ENCODE peak calls at places on chromosome 20, in nine cellular contexts. D, Y, S, C, B, H, X, Q and J are unnamed samples.

GRCh38 chr20:19749537-19749936 is 8.5 kb upstream of the RIN2 start:
- DNase-seq in D (no peak), Y (no peak), S (no peak), C (no peak), B (no peak), H (no peak), X (no peak), Q (no peak), J (no peak)

GRCh38 chr20:46828471-46828870 is 66.2 kb upstream of the EYA2 start:
- DNase-seq in D (no peak), Y (no peak), S (no peak), C (no peak), B (no peak), H (no peak), X (no peak), Q (no peak), J (no peak)

GRCh38 chr20:8720089-8720488 is 348.8 kb upstream of the PLCB4 start:
- DNase-seq in D (no peak), Y (no peak), S (no peak), C (no peak), B (no peak), H (no peak), X (no peak), Q (no peak), J (no peak)

GRCh38 chr20:14582855-14583254 is 245.4 kb upstream of the FLRT3 start:
- DNase-seq in D (no peak), Y (no peak), S (no peak), C (no peak), B (no peak), H (no peak), X (no peak), Q (no peak), J (no peak)

GRCh38 chr20:35285806-35286076 is 1.2 kb upstream of the EIF6 start:
- DNase-seq in D (no peak), Y (no peak), S (no peak), C (no peak), B (no peak), H (no peak), X (no peak), Q (no peak), J (no peak)

GRCh38 chr20:2396241-2396814 is 15.6 kb downstream of the TGM6 start:
- DNase-seq in D (no peak), Y (no peak), S (no peak), C (no peak), B (no peak), H (no peak), X (peak; percentile 52), Q (no peak), J (no peak)

GRCh38 chr20:17066955-17067354 is 159.9 kb upstream of the PCSK2 start:
- DNase-seq in D (no peak), Y (no peak), S (no peak), C (no peak), B (peak; percentile 92), H (no peak), X (no peak), Q (no peak), J (no peak)

GRCh38 chr20:58109126-58109880 is 119.2 kb downstream of the ANKRD60 start:
- DNase-seq in D (no peak), Y (no peak), S (peak; percentile 82), C (no peak), B (no peak), H (no peak), X (peak; percentile 84), Q (no peak), J (no peak)

GRCh38 chr20:6802227-6802626 is 34.7 kb downstream of the BMP2 start:
- DNase-seq in D (no peak), Y (no peak), S (peak; percentile 20), C (no peak), B (no peak), H (no peak), X (no peak), Q (no peak), J (no peak)

GRCh38 chr20:2164966-2165365 is 63.3 kb downstream of the STK35 start:
- DNase-seq in D (no peak), Y (no peak), S (no peak), C (no peak), B (no peak), H (no peak), X (peak; percentile 50), Q (no peak), J (no peak)

GRCh38 chr20:50664248-50664647 is 27.1 kb downstream of the RIPOR3 start:
- DNase-seq in D (no peak), Y (no peak), S (no peak), C (no peak), B (no peak), H (no peak), X (no peak), Q (no peak), J (no peak)